ENCODE peak calls at places on chromosomes 1 and 21, in five cellular contexts. One of them, this sample, is unnamed.

GRCh38 chr1:244028701-244029100 is 22.4 kb upstream of the ZBTB18 start:
- DNase-seq in ovary: no peak
- DNase-seq in right lobe of liver: no peak
- DNase-seq in IMR-90: no peak
- DNase-seq in A549: no peak
- DNase-seq in this sample: no peak

GRCh38 chr1:94727846-94728715 is 92.1 kb upstream of the SLC44A3 start:
- DNase-seq in ovary: peak; percentile 65
- DNase-seq in right lobe of liver: no peak
- DNase-seq in IMR-90: peak; percentile 99
- DNase-seq in A549: peak; percentile 36
- DNase-seq in this sample: peak; percentile 13

GRCh38 chr1:246971322-246971721 is 36.5 kb downstream of the ZNF695 start:
- DNase-seq in ovary: peak; percentile 68
- DNase-seq in right lobe of liver: peak; percentile 56
- DNase-seq in IMR-90: peak; percentile 13
- DNase-seq in A549: peak; percentile 60
- DNase-seq in this sample: no peak

GRCh38 chr1:242209063-242209462 is 210.2 kb upstream of the MAP1LC3C start:
- DNase-seq in ovary: no peak
- DNase-seq in right lobe of liver: no peak
- DNase-seq in IMR-90: no peak
- DNase-seq in A549: no peak
- DNase-seq in this sample: no peak

GRCh38 chr1:169595764-169596711 is 9.8 kb upstream of the F5 start:
- DNase-seq in ovary: no peak
- DNase-seq in right lobe of liver: no peak
- DNase-seq in IMR-90: peak; percentile 35
- DNase-seq in A549: peak; percentile 27
- DNase-seq in this sample: no peak

GRCh38 chr21:25733859-25734653 is 648 bp downstream of the ATP5PF start:
- DNase-seq in ovary: no peak
- DNase-seq in right lobe of liver: peak; percentile 51
- DNase-seq in IMR-90: peak; percentile 35
- DNase-seq in A549: peak; percentile 1
- DNase-seq in this sample: no peak

GRCh38 chr1:9905010-9905409 is 5.1 kb downstream of the CTNNBIP1 start:
- DNase-seq in ovary: no peak
- DNase-seq in right lobe of liver: no peak
- DNase-seq in IMR-90: peak; percentile 50
- DNase-seq in A549: no peak
- DNase-seq in this sample: no peak

GRCh38 chr1:112923956-112924349 is 32.0 kb downstream of the SLC16A1 start:
- DNase-seq in ovary: no peak
- DNase-seq in right lobe of liver: no peak
- DNase-seq in IMR-90: no peak
- DNase-seq in A549: no peak
- DNase-seq in this sample: no peak

GRCh38 chr1:32609180-32609579 is 41.2 kb downstream of the ZBTB8OS start:
- DNase-seq in ovary: no peak
- DNase-seq in right lobe of liver: no peak
- DNase-seq in IMR-90: no peak
- DNase-seq in A549: no peak
- DNase-seq in this sample: no peak

GRCh38 chr21:39576518-39577128 is 36.1 kb upstream of the B3GALT5 start:
- DNase-seq in ovary: no peak
- DNase-seq in right lobe of liver: no peak
- DNase-seq in IMR-90: no peak
- DNase-seq in A549: no peak
- DNase-seq in this sample: no peak

GRCh38 chr1:66132324-66132723 is 339.6 kb downstream of the PDE4B start:
- DNase-seq in ovary: no peak
- DNase-seq in right lobe of liver: no peak
- DNase-seq in IMR-90: peak; percentile 10
- DNase-seq in A549: no peak
- DNase-seq in this sample: no peak

GRCh38 chr1:108627256-108627655 is 33.6 kb downstream of the HENMT1 start:
- DNase-seq in ovary: no peak
- DNase-seq in right lobe of liver: no peak
- DNase-seq in IMR-90: no peak
- DNase-seq in A549: no peak
- DNase-seq in this sample: no peak

GRCh38 chr1:50422675-50422945 is 633 bp downstream of the DMRTA2 start:
- DNase-seq in ovary: no peak
- DNase-seq in right lobe of liver: no peak
- DNase-seq in IMR-90: no peak
- DNase-seq in A549: no peak
- DNase-seq in this sample: no peak

GRCh38 chr21:34528131-34528561 is 16.1 kb upstream of the KCNE1 start:
- DNase-seq in ovary: no peak
- DNase-seq in right lobe of liver: no peak
- DNase-seq in IMR-90: peak; percentile 51
- DNase-seq in A549: no peak
- DNase-seq in this sample: no peak

GRCh38 chr1:19310720-19311502 is 1.0 kb downstream of the AKR7A2 start:
- DNase-seq in ovary: no peak
- DNase-seq in right lobe of liver: no peak
- DNase-seq in IMR-90: peak; percentile 18
- DNase-seq in A549: no peak
- DNase-seq in this sample: no peak

GRCh38 chr1:74689800-74690696 is 16.5 kb upstream of the ERICH3 start:
- DNase-seq in ovary: peak; percentile 18
- DNase-seq in right lobe of liver: no peak
- DNase-seq in IMR-90: peak; percentile 52
- DNase-seq in A549: peak; percentile 42
- DNase-seq in this sample: peak; percentile 78

GRCh38 chr1:92186081-92186480 is 31.6 kb upstream of the C1orf146 start:
- DNase-seq in ovary: no peak
- DNase-seq in right lobe of liver: no peak
- DNase-seq in IMR-90: peak; percentile 73
- DNase-seq in A549: no peak
- DNase-seq in this sample: no peak

GRCh38 chr1:193355654-193356053 is 169.2 kb upstream of the B3GALT2 start:
- DNase-seq in ovary: no peak
- DNase-seq in right lobe of liver: no peak
- DNase-seq in IMR-90: no peak
- DNase-seq in A549: peak; percentile 14
- DNase-seq in this sample: no peak

GRCh38 chr1:173554541-173555250 is 48.2 kb downstream of the SLC9C2 start:
- DNase-seq in ovary: no peak
- DNase-seq in right lobe of liver: no peak
- DNase-seq in IMR-90: no peak
- DNase-seq in A549: no peak
- DNase-seq in this sample: no peak

GRCh38 chr1:221440658-221441057 is 301.2 kb downstream of the DUSP10 start:
- DNase-seq in ovary: no peak
- DNase-seq in right lobe of liver: no peak
- DNase-seq in IMR-90: no peak
- DNase-seq in A549: no peak
- DNase-seq in this sample: no peak

GRCh38 chr1:91876040-91876470 is 9.9 kb downstream of the TGFBR3 start:
- DNase-seq in ovary: no peak
- DNase-seq in right lobe of liver: no peak
- DNase-seq in IMR-90: no peak
- DNase-seq in A549: no peak
- DNase-seq in this sample: no peak

GRCh38 chr1:246147471-246148461 is 359.3 kb downstream of the SMYD3 start:
- DNase-seq in ovary: no peak
- DNase-seq in right lobe of liver: no peak
- DNase-seq in IMR-90: no peak
- DNase-seq in A549: no peak
- DNase-seq in this sample: no peak

GRCh38 chr1:60573726-60574409 is 500.3 kb upstream of the C1orf87 start:
- DNase-seq in ovary: no peak
- DNase-seq in right lobe of liver: no peak
- DNase-seq in IMR-90: no peak
- DNase-seq in A549: peak; percentile 25
- DNase-seq in this sample: no peak

GRCh38 chr1:167541610-167542009 is 12.0 kb downstream of the CREG1 start:
- DNase-seq in ovary: no peak
- DNase-seq in right lobe of liver: no peak
- DNase-seq in IMR-90: peak; percentile 23
- DNase-seq in A549: no peak
- DNase-seq in this sample: no peak

GRCh38 chr1:210400043-210400840 is 71.5 kb downstream of the HHAT start:
- DNase-seq in ovary: peak; percentile 36
- DNase-seq in right lobe of liver: peak; percentile 37
- DNase-seq in IMR-90: peak; percentile 77
- DNase-seq in A549: peak; percentile 71
- DNase-seq in this sample: peak; percentile 62

DNA sequence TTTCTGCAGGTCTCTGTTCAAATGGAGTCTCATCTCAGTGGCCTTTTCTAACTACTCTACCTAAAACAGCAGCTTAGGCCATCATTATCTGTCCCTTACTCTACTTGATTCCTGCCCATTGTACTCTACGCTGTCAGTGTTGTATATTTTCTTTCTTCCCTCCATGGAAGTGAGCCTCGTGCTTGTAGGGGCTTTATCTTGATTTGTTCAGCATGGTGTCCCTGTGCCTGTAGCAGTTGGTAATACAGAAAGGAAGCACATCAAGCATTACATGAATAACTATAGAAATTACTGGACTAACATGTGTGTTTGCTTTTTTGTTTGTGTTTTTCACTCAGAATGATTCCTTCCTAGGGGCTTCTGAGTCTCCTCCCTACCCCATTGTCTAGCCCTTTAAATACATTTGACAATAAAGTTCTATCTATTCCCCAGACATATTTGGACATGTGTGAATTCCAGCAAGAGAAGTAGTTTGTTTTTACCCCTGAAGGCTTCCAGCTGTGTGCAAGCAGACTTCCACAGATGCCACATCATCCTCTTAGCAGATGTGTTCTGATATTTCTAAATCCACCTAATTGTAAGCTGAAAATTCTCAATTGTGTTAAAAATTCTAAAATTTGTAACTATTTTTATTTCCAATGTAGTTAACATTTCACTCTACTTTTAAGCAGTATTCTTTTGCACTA is 40.3 kb downstream of the PRMT2 start:
- DNase-seq in ovary: no peak
- DNase-seq in right lobe of liver: no peak
- DNase-seq in IMR-90: peak; percentile 29
- DNase-seq in A549: no peak
- DNase-seq in this sample: no peak
- TF ChIP-seq POLR2A in ovary: no peak
- TF ChIP-seq POLR2A in right lobe of liver: no peak
- TF ChIP-seq POLR2A in IMR-90: no peak
- TF ChIP-seq POLR2A in A549: no peak
- TF ChIP-seq POLR2A in this sample: no peak

GRCh38 chr1:45326627-45327591 is at the start of gene HPDL:
- DNase-seq in ovary: peak; percentile 80
- DNase-seq in right lobe of liver: peak; percentile 68
- DNase-seq in IMR-90: peak; percentile 27
- DNase-seq in A549: peak; percentile 45
- DNase-seq in this sample: no peak
- TF ChIP-seq POLR2A in ovary: no peak
- TF ChIP-seq POLR2A in right lobe of liver: no peak
- TF ChIP-seq POLR2A in IMR-90: no peak
- TF ChIP-seq POLR2A in A549: peak; percentile 42
- TF ChIP-seq POLR2A in this sample: no peak

GRCh38 chr1:48031676-48032075 is 34.5 kb upstream of the TRABD2B start:
- DNase-seq in ovary: no peak
- DNase-seq in right lobe of liver: no peak
- DNase-seq in IMR-90: no peak
- DNase-seq in A549: no peak
- DNase-seq in this sample: no peak
- TF ChIP-seq POLR2A in ovary: no peak
- TF ChIP-seq POLR2A in right lobe of liver: no peak
- TF ChIP-seq POLR2A in IMR-90: no peak
- TF ChIP-seq POLR2A in A549: no peak
- TF ChIP-seq POLR2A in this sample: no peak

GRCh38 chr1:67430358-67431155 is at the start of gene SERBP1:
- DNase-seq in ovary: peak; percentile 96
- DNase-seq in right lobe of liver: peak; percentile 97
- DNase-seq in IMR-90: peak; percentile 96
- DNase-seq in A549: peak; percentile 97
- DNase-seq in this sample: peak; percentile 92
- TF ChIP-seq POLR2A in ovary: peak; percentile 82
- TF ChIP-seq POLR2A in right lobe of liver: peak; percentile 64
- TF ChIP-seq POLR2A in IMR-90: peak; percentile 83
- TF ChIP-seq POLR2A in A549: peak; percentile 80
- TF ChIP-seq POLR2A in this sample: peak; percentile 56

DNA sequence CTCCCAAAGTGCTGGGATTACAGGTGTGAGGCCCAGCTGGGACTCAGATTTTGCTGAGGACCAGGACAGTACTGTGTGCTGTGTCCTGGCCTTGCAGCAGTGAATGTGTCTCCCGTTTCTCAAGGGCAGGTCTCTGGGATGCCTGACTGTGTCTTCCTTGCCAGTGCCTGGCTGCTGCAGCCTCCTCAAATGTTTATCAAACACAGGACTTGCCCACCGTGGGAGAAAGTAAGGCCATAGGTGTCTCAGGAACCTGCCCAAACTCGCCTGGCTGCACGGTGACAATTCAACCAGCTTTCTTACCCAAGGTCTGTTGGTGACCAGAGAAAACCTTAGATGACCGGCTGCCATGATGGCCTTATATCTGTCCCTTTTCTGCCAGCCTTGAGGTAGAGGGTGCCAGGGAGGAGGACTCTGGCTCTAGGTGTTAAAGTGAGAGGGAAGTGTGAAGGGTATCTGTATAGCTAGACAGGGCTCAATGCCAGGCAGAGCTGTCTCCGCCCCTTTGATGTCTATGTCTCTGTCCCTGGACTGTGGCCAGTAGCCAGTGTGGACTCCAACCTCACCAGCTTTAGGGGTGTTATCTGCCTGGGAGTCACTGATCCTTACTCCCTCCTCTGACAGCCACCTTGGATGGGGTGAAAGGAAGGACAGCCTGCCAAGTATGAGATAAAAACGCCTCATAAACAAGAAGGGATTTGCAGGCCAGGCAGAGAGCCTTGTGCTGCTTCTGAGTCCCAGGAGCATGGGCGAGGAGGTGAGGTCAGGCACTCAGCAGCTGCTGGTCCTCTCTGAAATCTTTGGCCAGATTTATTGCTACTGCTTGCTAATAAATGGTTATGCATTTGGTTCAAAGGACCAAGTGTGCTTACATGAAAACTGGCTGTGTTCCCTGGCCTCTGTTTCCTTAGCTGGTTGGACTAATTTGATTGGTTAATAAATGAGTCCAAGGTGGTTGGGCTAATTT is 22.3 kb downstream of the IL6R start:
- DNase-seq in ovary: no peak
- DNase-seq in right lobe of liver: peak; percentile 82
- DNase-seq in IMR-90: peak; percentile 44
- DNase-seq in A549: no peak
- DNase-seq in this sample: peak; percentile 65
- TF ChIP-seq POLR2A in ovary: no peak
- TF ChIP-seq POLR2A in right lobe of liver: no peak
- TF ChIP-seq POLR2A in IMR-90: no peak
- TF ChIP-seq POLR2A in A549: no peak
- TF ChIP-seq POLR2A in this sample: no peak

This sample was measured in tibial nerve.